ENCODE peak calls at places on chromosomes 4 and X, in nine cellular contexts. O is uterus, U is heart left ventricle, M is GM12878, E is pancreas, Y is breast epithelium, I is left ventricle myocardium inferior, P is body of pancreas, W is kidney. D is an unnamed sample. For H3K9me3, the result is how much of the 10 kb centered on the place peaks cover.

GRCh38 chr4:15776871-15777648 is 1.1 kb upstream of the CD38 start:
- DNase-seq in M (no peak), W (no peak), O (no peak), E (no peak), I (no peak), U (no peak), P (no peak), Y (no peak), D (no peak)

GRCh38 chrX:132769609-132770008 is 188.8 kb downstream of the HS6ST2 start:
- DNase-seq in I (no peak), M (no peak), E (no peak), P (no peak), W (no peak), U (no peak), Y (no peak), O (no peak), D (no peak)

GRCh38 chr4:150224896-150225591 is 146.8 kb downstream of the DCLK2 start:
- DNase-seq in W (no peak), P (no peak), U (no peak), O (no peak), Y (no peak), M (no peak), E (no peak), I (no peak), D (no peak)

GRCh38 chrX:115948018-115948923 is 222.3 kb upstream of the AGTR2 start:
- DNase-seq in Y (no peak), E (no peak), I (no peak), P (peak), O (no peak), W (no peak), U (no peak), M (peak), D (no peak)

GRCh38 chrX:27444093-27444908 is 18.8 kb downstream of the PPP4R3C start:
- DNase-seq in O (no peak), Y (no peak), U (no peak), M (no peak), P (peak), W (no peak), I (no peak), E (peak), D (no peak)

GRCh38 chrX:41064028-41064427 is 21.2 kb upstream of the USP9X start:
- DNase-seq in I (no peak), P (no peak), Y (no peak), O (no peak), E (no peak), M (no peak), U (no peak), W (no peak), D (no peak)

GRCh38 chrX:109281478-109282275 is 200.2 kb downstream of the GUCY2F start:
- DNase-seq in Y (no peak), I (no peak), W (no peak), P (peak), M (no peak), O (no peak), U (no peak), E (peak), D (no peak)

GRCh38 chrX:103211012-103211715 is 3.7 kb upstream of the BEX4 start:
- DNase-seq in P (peak), I (no peak), O (peak), W (no peak), M (no peak), U (no peak), Y (peak), E (peak), D (peak)

GRCh38 chr4:86106475-86106874 is 253.4 kb downstream of the MAPK10 start:
- DNase-seq in P (no peak), M (no peak), O (no peak), W (no peak), U (no peak), E (no peak), Y (no peak), I (no peak), D (no peak)

GRCh38 chr4:119733431-119733830 is 104.8 kb upstream of the PDE5A start:
- DNase-seq in O (no peak), I (no peak), U (no peak), M (no peak), W (no peak), Y (no peak), P (no peak), E (no peak), D (no peak)

GRCh38 chrX:129945131-129945530 is 37.3 kb upstream of the BCORL1 start:
- DNase-seq in E (no peak), O (no peak), U (no peak), P (no peak), M (no peak), I (no peak), W (no peak), Y (no peak), D (no peak)

GRCh38 chr4:16026155-16026761 is 57.6 kb downstream of the PROM1 start:
- DNase-seq in O (peak), Y (no peak), I (no peak), W (no peak), U (no peak), M (peak), P (peak), E (no peak), D (no peak)

GRCh38 chrX:32745323-32745722 is 466.0 kb downstream of the DMD start:
- DNase-seq in O (no peak), Y (no peak), P (no peak), U (no peak), M (no peak), E (no peak), W (no peak), I (no peak), D (no peak)

GRCh38 chr4:52100062-52100461 is 49.0 kb downstream of the SPATA18 start:
- DNase-seq in P (no peak), U (no peak), E (no peak), M (no peak), W (no peak), I (no peak), O (no peak), Y (no peak), D (no peak)

GRCh38 chr4:25098964-25099843 is 61.0 kb downstream of the SEPSECS start:
- DNase-seq in W (peak), Y (no peak), P (peak), I (peak), M (no peak), U (peak), O (peak), E (no peak), D (peak)

GRCh38 chr4:186068581-186069402 is at the start of gene TLR3:
- DNase-seq in U (no peak), E (no peak), W (no peak), M (no peak), I (no peak), P (no peak), O (no peak), Y (no peak), D (peak)

GRCh38 chr4:145843148-145843547 is 95.5 kb downstream of the ZNF827 start:
- DNase-seq in Y (no peak), W (no peak), I (no peak), P (no peak), M (no peak), U (no peak), O (no peak), E (no peak), D (no peak)

GRCh38 chrX:9533611-9534010 is 68.8 kb downstream of the TBL1X start:
- DNase-seq in I (no peak), U (no peak), O (no peak), E (no peak), Y (no peak), M (no peak), P (no peak), W (no peak), D (no peak)

GRCh38 chr4:89954906-89955305 is 60.3 kb downstream of the MMRN1 start:
- DNase-seq in E (no peak), I (no peak), P (no peak), O (no peak), W (no peak), M (no peak), U (no peak), Y (no peak), D (no peak)

GRCh38 chrX:65866146-65866545 is 173.7 kb downstream of the VSIG4 start:
- DNase-seq in M (peak), O (no peak), W (no peak), E (no peak), P (no peak), Y (no peak), U (no peak), I (no peak), D (no peak)

GRCh38 chrX:150099316-150099715 is 161.0 kb upstream of the EOLA2 start:
- DNase-seq in O (no peak), U (no peak), W (peak), I (no peak), M (no peak), E (no peak), P (no peak), Y (no peak), D (no peak)

GRCh38 chr4:157221426-157221894 is 932 bp downstream of the GRIA2 start:
- DNase-seq in E (no peak), U (no peak), I (no peak), M (no peak), O (peak), W (peak), P (no peak), Y (no peak), D (no peak)

DNA sequence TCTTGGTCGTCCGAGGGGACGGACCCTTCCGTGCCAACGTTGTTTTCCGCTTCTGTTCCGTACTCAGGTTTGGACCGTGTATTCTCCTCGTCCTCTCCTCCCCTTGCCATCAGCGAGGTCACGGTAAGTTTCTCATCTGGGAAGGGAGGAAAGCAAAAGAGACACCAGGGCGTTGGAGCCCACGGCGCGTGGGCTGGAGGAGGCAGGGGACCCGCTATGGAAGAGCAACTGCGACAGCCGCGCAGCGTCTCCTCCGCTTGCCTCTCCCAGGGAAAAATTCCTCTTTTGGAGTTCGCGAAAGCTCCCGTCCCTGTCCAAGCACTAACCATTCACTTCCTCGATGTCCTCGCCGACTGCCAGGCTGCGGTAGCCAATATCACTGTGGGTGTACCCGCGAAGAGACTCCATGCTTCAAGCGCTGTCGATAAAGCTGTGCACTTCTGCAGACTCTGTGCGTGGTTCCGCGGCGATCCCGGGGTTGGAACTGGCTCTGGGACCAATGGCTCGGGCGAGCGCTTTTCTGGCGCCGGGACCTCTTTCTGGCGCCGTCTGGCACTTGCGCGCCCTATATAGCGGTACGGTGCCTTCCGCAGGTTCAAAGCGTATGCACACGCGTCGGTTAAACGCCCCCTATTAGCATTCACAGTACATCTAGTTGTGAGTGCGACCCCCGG is at the start of gene ESX1:
- DNase-seq in Y (no peak), O (no peak), M (no peak), W (no peak), U (no peak), I (no peak), P (no peak), E (no peak), D (no peak)
- H3K9me3 ChIP-seq in Y (under half), O (under half), M (under half), W (under half), U (under half), I (under half), P (under half), E (under half), D (under half)

GRCh38 chr4:147730333-147730732 is 1.6 kb upstream of the ARHGAP10 start:
- DNase-seq in E (no peak), O (no peak), Y (no peak), P (no peak), W (no peak), U (no peak), I (no peak), M (no peak), D (no peak)
- TF ChIP-seq CTCF in E (no peak), O (no peak), Y (no peak), P (peak), W (no peak), U (no peak), I (no peak), M (no peak), D (no peak)

GRCh38 chr4:7507381-7507780 is 72.7 kb upstream of the PSAPL1 start:
- DNase-seq in W (no peak), E (no peak), M (no peak), O (no peak), U (no peak), Y (no peak), P (no peak), I (no peak), D (no peak)

GRCh38 chr4:7512428-7512827 is 77.7 kb upstream of the PSAPL1 start:
- DNase-seq in U (no peak), I (no peak), P (no peak), W (no peak), O (no peak), Y (no peak), E (no peak), M (no peak), D (no peak)

GRCh38 chr4:7511509-7511908 is 76.8 kb upstream of the PSAPL1 start:
- DNase-seq in E (no peak), M (no peak), U (no peak), Y (no peak), P (no peak), O (no peak), W (no peak), I (no peak), D (no peak)

GRCh38 chr4:7512946-7513345 is 78.2 kb upstream of the PSAPL1 start:
- DNase-seq in W (no peak), I (no peak), Y (no peak), E (no peak), M (no peak), P (no peak), O (no peak), U (no peak), D (no peak)

GRCh38 chr4:7510066-7510465 is 75.3 kb upstream of the PSAPL1 start:
- DNase-seq in U (no peak), W (no peak), O (no peak), I (no peak), E (no peak), Y (no peak), M (no peak), P (no peak), D (no peak)
- H3K4me3 ChIP-seq in U (no peak), W (no peak), O (no peak), I (no peak), E (no peak), Y (no peak), M (no peak), P (no peak), D (no peak)

DNA sequence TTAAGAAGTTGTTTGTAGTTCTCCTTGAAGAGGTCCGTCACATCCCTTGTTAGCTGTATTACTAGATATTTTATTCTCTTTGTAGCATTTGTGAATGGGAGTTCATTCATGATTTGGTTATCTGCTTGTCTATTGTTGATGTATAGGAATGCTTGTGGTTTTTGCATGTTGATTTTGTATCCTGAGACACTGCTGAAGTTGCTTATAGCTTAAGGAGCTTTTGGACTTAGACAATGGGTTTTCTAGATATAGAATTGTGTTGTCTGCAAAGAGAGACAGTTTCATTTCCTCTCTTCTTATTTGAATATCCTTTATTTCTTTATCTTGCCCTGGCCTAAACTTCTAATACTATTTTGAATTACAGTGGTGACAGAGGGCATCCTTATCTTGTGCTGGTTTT is 52.1 kb upstream of the GRID2 start:
- DNase-seq in O (no peak), W (no peak), I (no peak), Y (no peak), U (no peak), M (no peak), E (no peak), P (no peak), D (no peak)
- H3K9me3 ChIP-seq in O (under half), W (under half), I (under half), Y (under half), U (under half), M (under half), E (under half), P (under half), D (under half)

GRCh38 chr4:98995183-98996055 is at the start of gene METAP1:
- DNase-seq in I (peak), U (peak), P (peak), O (peak), M (peak), W (peak), E (peak), Y (peak), D (peak)
- TF ChIP-seq CTCF in I (peak), U (peak), P (peak), O (peak), M (peak), W (peak), E (no peak), Y (peak), D (peak)

D was measured in thyroid gland.